ENCODE peak calls at places on chromosomes 11 and 22, in seven cellular contexts. C, M, I, D, R, P and L are unnamed samples.

GRCh38 chr11:27084407-27084985 is 43.9 kb downstream of the BBOX1 start:
- DNase-seq in C (no peak), M (no peak), I (no peak), D (no peak), R (no peak), P (peak), L (no peak)

GRCh38 chr11:120601566-120601965 is 90.0 kb downstream of the GRIK4 start:
- DNase-seq in C (no peak), M (no peak), I (no peak), D (no peak), R (no peak), P (no peak), L (no peak)

GRCh38 chr11:123579482-123579812 is 75.0 kb downstream of the SCN3B start:
- DNase-seq in C (no peak), M (no peak), I (no peak), D (no peak), R (no peak), P (no peak), L (no peak)

GRCh38 chr11:1200611-1201191 is 22.2 kb upstream of the MUC5B start:
- DNase-seq in C (no peak), M (no peak), I (no peak), D (peak), R (no peak), P (no peak), L (no peak)

GRCh38 chr22:49767355-49768062 is 60.2 kb downstream of the BRD1 start:
- DNase-seq in C (peak), M (peak), I (peak), D (peak), R (peak), P (peak), L (peak)

GRCh38 chr22:40083794-40084193 is 89.0 kb downstream of the FAM83F start:
- DNase-seq in C (no peak), M (no peak), I (no peak), D (no peak), R (no peak), P (no peak), L (no peak)

GRCh38 chr11:109858152-109858551 is 235.0 kb upstream of the ZC3H12C start:
- DNase-seq in C (no peak), M (no peak), I (no peak), D (no peak), R (no peak), P (no peak), L (no peak)

GRCh38 chr11:17498475-17498874 is 21.8 kb upstream of the ABCC8 start:
- DNase-seq in C (no peak), M (no peak), I (no peak), D (peak), R (no peak), P (no peak), L (peak)

GRCh38 chr11:111604392-111605009 is 2.3 kb downstream of the SIK2 start:
- DNase-seq in C (peak), M (peak), I (peak), D (no peak), R (peak), P (no peak), L (peak)

GRCh38 chr22:42145175-42145574 is 14.6 kb upstream of the CYP2D6 start:
- DNase-seq in C (no peak), M (no peak), I (no peak), D (no peak), R (no peak), P (no peak), L (no peak)

GRCh38 chr11:62905927-62906531 is 15.1 kb downstream of the CHRM1 start:
- DNase-seq in C (peak), M (peak), I (peak), D (peak), R (peak), P (peak), L (peak)

GRCh38 chr11:61473370-61474025 is 35.1 kb upstream of the LRRC10B start:
- DNase-seq in C (no peak), M (no peak), I (no peak), D (no peak), R (no peak), P (no peak), L (no peak)

GRCh38 chr11:34243620-34244493 is 114.0 kb downstream of the ABTB2 start:
- DNase-seq in C (no peak), M (peak), I (peak), D (no peak), R (no peak), P (no peak), L (no peak)

GRCh38 chr22:22110548-22111266 is 128.1 kb upstream of the TOP3B start:
- DNase-seq in C (peak), M (peak), I (peak), D (peak), R (peak), P (no peak), L (peak)

GRCh38 chr11:72204865-72205264 is 11.7 kb upstream of the FOLR2 start:
- DNase-seq in C (peak), M (no peak), I (no peak), D (no peak), R (no peak), P (no peak), L (no peak)

GRCh38 chr11:18308242-18308641 is 13.7 kb downstream of the HPS5 start:
- DNase-seq in C (no peak), M (no peak), I (no peak), D (no peak), R (no peak), P (no peak), L (no peak)

GRCh38 chr11:126380909-126381308 is 25.4 kb downstream of the ST3GAL4 start:
- DNase-seq in C (no peak), M (no peak), I (no peak), D (no peak), R (no peak), P (no peak), L (no peak)

GRCh38 chr11:65559535-65559934 is 1.4 kb upstream of the LTBP3 start:
- DNase-seq in C (no peak), M (no peak), I (no peak), D (no peak), R (no peak), P (no peak), L (no peak)

DNA sequence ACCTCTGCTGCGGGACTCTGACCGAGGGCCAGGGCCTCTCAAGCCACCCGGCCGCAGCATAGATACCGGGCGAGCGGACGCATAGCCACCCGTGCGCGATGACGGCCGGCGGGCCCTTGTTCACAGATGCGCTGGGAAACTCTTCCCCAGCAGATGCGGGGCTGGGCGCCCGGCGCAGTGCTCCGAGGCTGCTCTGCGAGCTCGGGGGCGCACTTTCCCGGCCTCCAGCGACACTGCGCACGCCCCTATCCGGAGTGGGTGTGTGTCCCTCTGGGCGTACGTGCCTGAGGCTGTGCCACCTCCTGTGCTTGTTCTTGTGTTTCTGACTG is 104.7 kb upstream of the E2F8 start:
- DNase-seq in C (no peak), M (peak), I (no peak), D (peak), R (peak), P (no peak), L (peak)
- TF ChIP-seq MAX in C (no peak), M (no peak), I (no peak), D (no peak), R (no peak), P (no peak), L (no peak)

GRCh38 chr11:77981346-77981947 is 13.0 kb downstream of the INTS4 start:
- DNase-seq in C (no peak), M (no peak), I (no peak), D (no peak), R (no peak), P (no peak), L (no peak)
- TF ChIP-seq MAX in C (no peak), M (no peak), I (no peak), D (no peak), R (no peak), P (no peak), L (no peak)

GRCh38 chr22:48665286-48666010 is 1162.2 kb downstream of the BRD1 start:
- DNase-seq in C (no peak), M (no peak), I (no peak), D (no peak), R (peak), P (no peak), L (no peak)
- TF ChIP-seq MAX in C (no peak), M (no peak), I (no peak), D (no peak), R (no peak), P (no peak), L (no peak)

GRCh38 chr11:64131657-64132387 is 34.1 kb downstream of the MACROD1 start:
- DNase-seq in C (no peak), M (no peak), I (no peak), D (no peak), R (no peak), P (no peak), L (no peak)

GRCh38 chr11:64132982-64133705 is 32.8 kb downstream of the MACROD1 start:
- DNase-seq in C (no peak), M (no peak), I (no peak), D (no peak), R (no peak), P (no peak), L (no peak)

GRCh38 chr11:64130618-64131017 is 35.3 kb downstream of the MACROD1 start:
- DNase-seq in C (no peak), M (no peak), I (no peak), D (no peak), R (no peak), P (no peak), L (no peak)

GRCh38 chr11:64134963-64135362 is 30.9 kb downstream of the MACROD1 start:
- DNase-seq in C (no peak), M (no peak), I (no peak), D (no peak), R (no peak), P (no peak), L (no peak)

DNA sequence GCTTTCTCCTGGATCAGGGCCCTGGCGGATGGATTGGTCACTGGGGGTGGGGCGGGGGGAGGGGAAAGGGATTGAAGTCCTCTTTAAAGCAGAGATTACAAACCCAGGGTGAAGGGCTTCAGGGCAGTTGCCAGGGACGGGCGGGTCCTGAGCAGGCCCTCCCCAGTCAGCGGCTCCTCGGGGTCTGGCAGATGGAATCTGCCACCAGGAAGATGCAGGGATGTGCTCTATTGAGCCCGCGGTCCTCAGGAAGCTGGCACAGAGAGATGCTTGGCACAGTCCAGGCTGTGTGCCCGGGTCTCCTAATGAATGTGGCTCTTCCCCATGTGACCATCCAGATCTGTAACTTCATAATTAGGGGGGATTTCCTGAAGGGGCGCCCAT is 33.5 kb downstream of the MACROD1 start:
- DNase-seq in C (no peak), M (no peak), I (no peak), D (no peak), R (peak), P (no peak), L (no peak)
- TF ChIP-seq MAX in C (no peak), M (no peak), I (no peak), D (no peak), R (no peak), P (no peak), L (no peak)